ENCODE peak calls at places on chromosomes 4 and X, in seven cellular contexts. C is mammary epithelial cell; F is activated naive CD4-positive, alpha-beta T cell treated with anti-CD3 and anti-CD28 coated beads for 36 hours; H is NCI-H1092 treated with DMSO at 0.1 percent for 48 hours; D is NCI-H510A; X is NCI-H524; M is upper lobe of left lung. P is an unnamed sample.

GRCh38 chr4:153539058-153539826 is 73.1 kb downstream of the TMEM131L start:
- DNase-seq in C (no peak), F (no peak), H (no peak), D (no peak), X (no peak), M (no peak), P (no peak)

GRCh38 chr4:26197018-26197779 is 123.6 kb upstream of the RBPJ start:
- DNase-seq in C (peak; percentile 96), F (peak; percentile 86), H (no peak), D (no peak), X (no peak), M (peak; percentile 41), P (no peak)

GRCh38 chrX:69530306-69530705 is 26.2 kb downstream of the NALF2 start:
- DNase-seq in C (no peak), F (no peak), H (no peak), D (no peak), X (no peak), M (no peak), P (no peak)

GRCh38 chr4:77310931-77311330 is 153.9 kb downstream of the CCNG2 start:
- DNase-seq in C (peak; percentile 12), F (no peak), H (no peak), D (no peak), X (no peak), M (no peak), P (no peak)

GRCh38 chr4:99945718-99946345 is 586 bp downstream of the DNAJB14 start:
- DNase-seq in C (peak; percentile 53), F (no peak), H (peak; percentile 21), D (no peak), X (no peak), M (peak; percentile 30), P (peak; percentile 64)

GRCh38 chr4:15682340-15682725 is 706 bp downstream of the FAM200B start:
- DNase-seq in C (peak; percentile 28), F (no peak), H (no peak), D (no peak), X (no peak), M (no peak), P (no peak)

GRCh38 chr4:140151700-140152014 is 2.3 kb downstream of the MAML3 start:
- DNase-seq in C (peak; percentile 79), F (peak; percentile 65), H (peak; percentile 97), D (peak; percentile 74), X (peak; percentile 86), M (peak; percentile 92), P (peak; percentile 84)

GRCh38 chrX:39809326-39809725 is 288.4 kb downstream of the BCOR start:
- DNase-seq in C (peak; percentile 57), F (no peak), H (no peak), D (no peak), X (no peak), M (no peak), P (no peak)

GRCh38 chr4:79686976-79687375 is 278.9 kb upstream of the GK2 start:
- DNase-seq in C (no peak), F (no peak), H (no peak), D (no peak), X (peak; percentile 82), M (no peak), P (no peak)

GRCh38 chrX:47751670-47752069 is 85.0 kb upstream of the ZNF81 start:
- DNase-seq in C (peak; percentile 26), F (peak; percentile 45), H (no peak), D (no peak), X (peak; percentile 79), M (peak; percentile 29), P (no peak)

GRCh38 chrX:150198776-150199175 is 164.3 kb upstream of the MAMLD1 start:
- DNase-seq in C (peak; percentile 47), F (no peak), H (no peak), D (no peak), X (no peak), M (no peak), P (no peak)

GRCh38 chr4:38609614-38610013 is 54.4 kb upstream of the KLF3 start:
- DNase-seq in C (no peak), F (no peak), H (no peak), D (no peak), X (no peak), M (peak; percentile 25), P (no peak)

GRCh38 chr4:66855956-66856355 is 689.3 kb downstream of the CENPC start:
- DNase-seq in C (no peak), F (no peak), H (no peak), D (no peak), X (peak; percentile 52), M (no peak), P (no peak)

P was measured in mesothelial cell of epicardium.